ENCODE peak calls at places on chromosome 9, in four cellular contexts. U is MCF 10A, P is NCI-H510A treated with DMSO at 0.1 percent for 48 hours, K is EL. N is an unnamed sample.

GRCh38 chr9:76680716-76681431 is 83.4 kb upstream of the PCA3 start:
- DNase-seq in U (no peak), P (no peak), K (peak; percentile 25), N (peak; percentile 31)

GRCh38 chr9:114551750-114552685 is 35.6 kb upstream of the ATP6V1G1 start:
- DNase-seq in U (peak; percentile 97), P (no peak), K (peak; percentile 98), N (peak; percentile 98)

GRCh38 chr9:16730162-16730561 is 140.3 kb downstream of the BNC2 start:
- DNase-seq in U (no peak), P (no peak), K (no peak), N (no peak)

GRCh38 chr9:129414377-129415021 is 206.4 kb downstream of the C9orf50 start:
- DNase-seq in U (peak; percentile 33), P (no peak), K (peak; percentile 17), N (peak; percentile 66)

GRCh38 chr9:23379842-23380241 is 446.2 kb downstream of the ELAVL2 start:
- DNase-seq in U (no peak), P (no peak), K (no peak), N (no peak)

GRCh38 chr9:128026255-128027165 is 40.6 kb downstream of the NAIF1 start:
- DNase-seq in U (no peak), P (no peak), K (no peak), N (no peak)

GRCh38 chr9:134689320-134690181 is 47.9 kb downstream of the COL5A1 start:
- DNase-seq in U (peak; percentile 48), P (no peak), K (peak; percentile 66), N (peak; percentile 83)

GRCh38 chr9:106862115-106862945 is 636 bp upstream of the ZNF462 start:
- DNase-seq in U (peak; percentile 46), P (peak; percentile 54), K (peak; percentile 51), N (peak; percentile 64)

GRCh38 chr9:34651876-34652602 is at the start of gene IL11RA:
- DNase-seq in U (peak; percentile 86), P (peak; percentile 31), K (peak; percentile 92), N (peak; percentile 90)

N was measured in foreskin fibroblast.